ENCODE peak calls at places on chromosomes 11 and 22, in nine cellular contexts. One of them, this sample, is unnamed.

GRCh38 chr11:2581931-2582435 is 117.8 kb downstream of the KCNQ1OT1 start:
- DNase-seq in osteocyte: peak
- DNase-seq in kidney: peak
- DNase-seq in A549: no peak
- DNase-seq in Panc1: no peak
- DNase-seq in ovary: peak
- DNase-seq in stomach: peak
- DNase-seq in CD14-positive monocyte: peak
- DNase-seq in nephron progenitor cell: no peak
- DNase-seq in this sample: no peak

GRCh38 chr11:113241190-113242051 is 73.0 kb upstream of the TTC12 start:
- DNase-seq in CD14-positive monocyte: no peak
- DNase-seq in stomach: no peak
- DNase-seq in nephron progenitor cell: no peak
- DNase-seq in osteocyte: no peak
- DNase-seq in kidney: no peak
- DNase-seq in Panc1: no peak
- DNase-seq in A549: no peak
- DNase-seq in ovary: no peak
- DNase-seq in this sample: no peak

GRCh38 chr11:115504279-115505158 is at the start of gene CADM1:
- DNase-seq in ovary: peak
- DNase-seq in A549: peak
- DNase-seq in osteocyte: peak
- DNase-seq in kidney: peak
- DNase-seq in CD14-positive monocyte: peak
- DNase-seq in nephron progenitor cell: peak
- DNase-seq in Panc1: peak
- DNase-seq in stomach: peak
- DNase-seq in this sample: peak

GRCh38 chr11:128040603-128041002 is 546.8 kb downstream of the ETS1 start:
- DNase-seq in A549: no peak
- DNase-seq in CD14-positive monocyte: no peak
- DNase-seq in kidney: no peak
- DNase-seq in stomach: no peak
- DNase-seq in ovary: no peak
- DNase-seq in nephron progenitor cell: no peak
- DNase-seq in Panc1: no peak
- DNase-seq in osteocyte: no peak
- DNase-seq in this sample: no peak

GRCh38 chr22:40036591-40037225 is 42.0 kb downstream of the FAM83F start:
- DNase-seq in Panc1: peak
- DNase-seq in A549: peak
- DNase-seq in nephron progenitor cell: peak
- DNase-seq in kidney: no peak
- DNase-seq in ovary: peak
- DNase-seq in CD14-positive monocyte: peak
- DNase-seq in osteocyte: no peak
- DNase-seq in stomach: peak
- DNase-seq in this sample: no peak

GRCh38 chr11:117457031-117457785 is 129.6 kb downstream of the CEP164 start:
- DNase-seq in kidney: no peak
- DNase-seq in stomach: no peak
- DNase-seq in ovary: no peak
- DNase-seq in Panc1: no peak
- DNase-seq in osteocyte: no peak
- DNase-seq in CD14-positive monocyte: no peak
- DNase-seq in A549: no peak
- DNase-seq in nephron progenitor cell: no peak
- DNase-seq in this sample: no peak

GRCh38 chr11:2687223-2687530 is 12.6 kb downstream of the KCNQ1OT1 start:
- DNase-seq in stomach: no peak
- DNase-seq in kidney: no peak
- DNase-seq in osteocyte: no peak
- DNase-seq in A549: no peak
- DNase-seq in CD14-positive monocyte: no peak
- DNase-seq in nephron progenitor cell: no peak
- DNase-seq in Panc1: no peak
- DNase-seq in ovary: peak
- DNase-seq in this sample: no peak

GRCh38 chr11:102244681-102245409 is 72.4 kb upstream of the BIRC3 start:
- DNase-seq in nephron progenitor cell: no peak
- DNase-seq in stomach: no peak
- DNase-seq in Panc1: no peak
- DNase-seq in osteocyte: no peak
- DNase-seq in CD14-positive monocyte: no peak
- DNase-seq in ovary: no peak
- DNase-seq in kidney: no peak
- DNase-seq in A549: peak
- DNase-seq in this sample: no peak

GRCh38 chr11:81255905-81256304 is 1477.8 kb downstream of the FAM181B start:
- DNase-seq in ovary: no peak
- DNase-seq in stomach: no peak
- DNase-seq in nephron progenitor cell: no peak
- DNase-seq in osteocyte: no peak
- DNase-seq in kidney: no peak
- DNase-seq in A549: no peak
- DNase-seq in CD14-positive monocyte: no peak
- DNase-seq in Panc1: no peak
- DNase-seq in this sample: no peak

GRCh38 chr22:32701021-32701420 is 100.5 kb upstream of the TIMP3 start:
- DNase-seq in Panc1: no peak
- DNase-seq in stomach: no peak
- DNase-seq in A549: no peak
- DNase-seq in osteocyte: no peak
- DNase-seq in ovary: no peak
- DNase-seq in CD14-positive monocyte: no peak
- DNase-seq in kidney: no peak
- DNase-seq in nephron progenitor cell: no peak
- DNase-seq in this sample: no peak

GRCh38 chr11:41403462-41403861 is 56.0 kb downstream of the LRRC4C start:
- DNase-seq in nephron progenitor cell: no peak
- DNase-seq in kidney: no peak
- DNase-seq in A549: no peak
- DNase-seq in stomach: no peak
- DNase-seq in osteocyte: no peak
- DNase-seq in ovary: no peak
- DNase-seq in CD14-positive monocyte: no peak
- DNase-seq in Panc1: no peak
- DNase-seq in this sample: no peak

GRCh38 chr11:35583126-35583525 is 35.1 kb upstream of the FJX1 start:
- DNase-seq in Panc1: no peak
- DNase-seq in kidney: no peak
- DNase-seq in stomach: no peak
- DNase-seq in A549: no peak
- DNase-seq in nephron progenitor cell: no peak
- DNase-seq in osteocyte: no peak
- DNase-seq in ovary: no peak
- DNase-seq in CD14-positive monocyte: no peak
- DNase-seq in this sample: no peak

GRCh38 chr11:9947231-9947864 is 283.5 kb downstream of the SWAP70 start:
- DNase-seq in CD14-positive monocyte: no peak
- DNase-seq in stomach: no peak
- DNase-seq in kidney: no peak
- DNase-seq in osteocyte: no peak
- DNase-seq in nephron progenitor cell: no peak
- DNase-seq in A549: no peak
- DNase-seq in Panc1: no peak
- DNase-seq in ovary: no peak
- DNase-seq in this sample: no peak

GRCh38 chr11:118909619-118910308 is 16.0 kb downstream of the BCL9L start:
- DNase-seq in ovary: no peak
- DNase-seq in nephron progenitor cell: no peak
- DNase-seq in stomach: no peak
- DNase-seq in CD14-positive monocyte: no peak
- DNase-seq in kidney: no peak
- DNase-seq in Panc1: no peak
- DNase-seq in A549: no peak
- DNase-seq in osteocyte: no peak
- DNase-seq in this sample: no peak

GRCh38 chr11:77345621-77346020 is 44.1 kb upstream of the GDPD4 start:
- DNase-seq in CD14-positive monocyte: no peak
- DNase-seq in osteocyte: no peak
- DNase-seq in A549: no peak
- DNase-seq in Panc1: no peak
- DNase-seq in ovary: no peak
- DNase-seq in nephron progenitor cell: no peak
- DNase-seq in kidney: no peak
- DNase-seq in stomach: no peak
- DNase-seq in this sample: no peak

GRCh38 chr11:73344191-73344607 is 32.0 kb upstream of the RELT start:
- DNase-seq in A549: no peak
- DNase-seq in Panc1: no peak
- DNase-seq in ovary: no peak
- DNase-seq in stomach: no peak
- DNase-seq in CD14-positive monocyte: no peak
- DNase-seq in kidney: no peak
- DNase-seq in nephron progenitor cell: no peak
- DNase-seq in osteocyte: no peak
- DNase-seq in this sample: no peak

GRCh38 chr11:122100222-122101080 is 15.6 kb downstream of the BLID start:
- DNase-seq in nephron progenitor cell: peak
- DNase-seq in ovary: peak
- DNase-seq in osteocyte: no peak
- DNase-seq in CD14-positive monocyte: no peak
- DNase-seq in stomach: no peak
- DNase-seq in A549: no peak
- DNase-seq in kidney: peak
- DNase-seq in Panc1: no peak
- DNase-seq in this sample: peak

GRCh38 chr11:35145249-35145648 is 6.3 kb downstream of the CD44 start:
- DNase-seq in A549: no peak
- DNase-seq in ovary: no peak
- DNase-seq in nephron progenitor cell: no peak
- DNase-seq in CD14-positive monocyte: no peak
- DNase-seq in Panc1: no peak
- DNase-seq in kidney: no peak
- DNase-seq in stomach: peak
- DNase-seq in osteocyte: no peak
- DNase-seq in this sample: no peak

GRCh38 chr22:25023879-25024278 is 71.4 kb downstream of the KIAA1671 start:
- DNase-seq in CD14-positive monocyte: no peak
- DNase-seq in ovary: no peak
- DNase-seq in Panc1: no peak
- DNase-seq in kidney: no peak
- DNase-seq in A549: no peak
- DNase-seq in stomach: no peak
- DNase-seq in nephron progenitor cell: no peak
- DNase-seq in osteocyte: no peak
- DNase-seq in this sample: no peak
- TF ChIP-seq CTCF in CD14-positive monocyte: no peak
- TF ChIP-seq CTCF in ovary: no peak
- TF ChIP-seq CTCF in Panc1: no peak
- TF ChIP-seq CTCF in kidney: no peak
- TF ChIP-seq CTCF in A549: no peak
- TF ChIP-seq CTCF in stomach: no peak
- TF ChIP-seq CTCF in nephron progenitor cell: no peak
- TF ChIP-seq CTCF in osteocyte: no peak
- TF ChIP-seq CTCF in this sample: no peak

DNA sequence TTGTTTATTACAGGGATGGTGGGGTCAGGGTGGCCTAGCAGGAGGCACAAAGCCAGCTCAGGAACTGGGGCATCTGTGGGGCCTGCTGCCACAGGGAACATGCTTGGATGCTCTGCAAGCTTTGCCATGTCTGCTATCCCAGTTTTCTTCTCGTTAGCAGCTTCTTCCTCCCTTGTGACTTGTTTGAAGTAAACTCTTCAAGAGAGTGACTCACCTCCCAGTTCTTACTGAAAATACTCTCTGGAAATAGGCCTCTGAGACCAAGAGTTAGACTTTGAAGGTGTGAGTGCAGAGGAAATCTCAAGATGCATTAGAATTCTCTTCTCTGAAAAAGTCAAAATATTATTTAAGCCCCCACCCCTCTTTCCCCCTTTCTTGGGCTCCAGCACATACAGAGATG is 15.2 kb downstream of the CWC15 start:
- DNase-seq in kidney: no peak
- DNase-seq in stomach: no peak
- DNase-seq in ovary: no peak
- DNase-seq in osteocyte: no peak
- DNase-seq in CD14-positive monocyte: no peak
- DNase-seq in Panc1: no peak
- DNase-seq in A549: no peak
- DNase-seq in nephron progenitor cell: no peak
- DNase-seq in this sample: no peak
- TF ChIP-seq CTCF in kidney: no peak
- TF ChIP-seq CTCF in stomach: no peak
- TF ChIP-seq CTCF in ovary: no peak
- TF ChIP-seq CTCF in osteocyte: no peak
- TF ChIP-seq CTCF in CD14-positive monocyte: no peak
- TF ChIP-seq CTCF in Panc1: no peak
- TF ChIP-seq CTCF in A549: no peak
- TF ChIP-seq CTCF in nephron progenitor cell: no peak
- TF ChIP-seq CTCF in this sample: no peak

DNA sequence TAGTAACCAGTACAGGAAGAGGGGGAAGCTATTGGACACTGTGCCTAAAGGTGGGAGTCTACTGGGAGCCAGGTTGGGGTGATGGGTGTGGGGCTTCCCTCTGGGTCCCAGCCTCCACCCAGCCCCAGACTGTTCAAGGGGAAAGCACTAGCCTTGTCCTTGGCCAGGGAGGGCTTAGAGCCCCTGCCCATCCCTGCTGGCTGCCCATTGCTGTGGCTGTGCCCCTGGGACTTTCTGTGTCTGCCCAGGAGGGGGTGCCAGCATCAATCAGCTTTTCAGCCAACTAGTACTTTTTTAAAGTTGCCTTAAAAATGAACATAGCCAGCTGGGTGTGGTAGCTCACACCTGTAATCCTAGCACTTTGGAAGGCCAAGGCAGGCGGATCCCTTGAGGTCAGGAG is 19.9 kb downstream of the INCENP start:
- DNase-seq in stomach: peak
- DNase-seq in ovary: no peak
- DNase-seq in CD14-positive monocyte: no peak
- DNase-seq in A549: no peak
- DNase-seq in nephron progenitor cell: no peak
- DNase-seq in Panc1: no peak
- DNase-seq in kidney: no peak
- DNase-seq in osteocyte: peak
- DNase-seq in this sample: peak
- TF ChIP-seq CTCF in stomach: no peak
- TF ChIP-seq CTCF in ovary: no peak
- TF ChIP-seq CTCF in CD14-positive monocyte: no peak
- TF ChIP-seq CTCF in A549: no peak
- TF ChIP-seq CTCF in nephron progenitor cell: no peak
- TF ChIP-seq CTCF in Panc1: no peak
- TF ChIP-seq CTCF in kidney: no peak
- TF ChIP-seq CTCF in osteocyte: no peak
- TF ChIP-seq CTCF in this sample: no peak

DNA sequence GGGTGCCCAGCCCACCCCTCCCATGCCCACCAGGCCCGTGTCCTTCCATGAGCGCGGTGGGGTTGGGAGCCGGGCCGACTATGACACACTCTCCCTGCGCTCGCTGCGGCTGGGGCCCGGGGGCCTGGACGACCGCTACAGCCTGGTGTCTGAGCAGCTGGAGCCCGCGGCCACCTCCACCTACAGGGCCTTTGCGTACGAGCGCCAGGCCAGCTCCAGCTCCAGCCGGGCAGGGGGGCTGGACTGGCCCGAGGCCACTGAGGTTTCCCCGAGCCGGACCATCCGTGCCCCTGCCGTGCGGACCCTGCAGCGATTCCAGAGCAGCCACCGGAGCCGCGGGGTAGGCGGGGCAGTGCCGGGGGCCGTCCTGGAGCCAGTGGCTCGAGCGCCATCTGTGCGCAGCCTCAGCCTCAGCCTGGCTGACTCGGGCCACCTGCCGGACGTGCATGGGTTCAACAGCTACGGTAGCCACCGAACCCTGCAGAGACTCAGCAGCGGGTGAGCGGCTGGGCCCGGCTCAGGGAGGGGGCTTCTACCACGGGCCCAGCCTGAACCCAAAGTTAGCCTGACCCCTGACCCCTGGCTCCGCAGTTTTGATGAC is 3.0 kb downstream of the PKP3 start:
- DNase-seq in CD14-positive monocyte: no peak
- DNase-seq in nephron progenitor cell: no peak
- DNase-seq in Panc1: no peak
- DNase-seq in osteocyte: no peak
- DNase-seq in kidney: peak
- DNase-seq in ovary: peak
- DNase-seq in A549: no peak
- DNase-seq in stomach: no peak
- DNase-seq in this sample: no peak
- TF ChIP-seq CTCF in CD14-positive monocyte: peak
- TF ChIP-seq CTCF in nephron progenitor cell: no peak
- TF ChIP-seq CTCF in Panc1: peak
- TF ChIP-seq CTCF in osteocyte: no peak
- TF ChIP-seq CTCF in kidney: peak
- TF ChIP-seq CTCF in ovary: peak
- TF ChIP-seq CTCF in A549: no peak
- TF ChIP-seq CTCF in stomach: no peak
- TF ChIP-seq CTCF in this sample: no peak